ENCODE peak calls at places on chromosomes 12 and 14, in nine cellular contexts. Y, P, H, M, F, Z, A, J and T are unnamed samples.

GRCh38 chr12:116402163-116402939 is 124.9 kb upstream of the MED13L start:
- DNase-seq in P (no peak), A (no peak), J (no peak), M (no peak), H (no peak), Y (no peak), Z (no peak), F (no peak), T (no peak)

GRCh38 chr14:100384819-100385813 is 62.0 kb downstream of the SLC25A47 start:
- DNase-seq in H (peak), P (no peak), A (peak), J (no peak), M (no peak), Y (no peak), F (no peak), Z (no peak), T (peak)

GRCh38 chr14:103279129-103280025 is 54.7 kb upstream of the EIF5 start:
- DNase-seq in J (no peak), Z (no peak), H (no peak), A (no peak), M (no peak), Y (no peak), F (no peak), P (no peak), T (no peak)

GRCh38 chr12:84159245-84159644 is 753.4 kb downstream of the SLC6A15 start:
- DNase-seq in M (no peak), Y (no peak), H (no peak), J (no peak), P (no peak), Z (no peak), F (peak), A (no peak), T (no peak)

GRCh38 chr12:123660328-123660727 is 10.6 kb upstream of the TCTN2 start:
- DNase-seq in M (no peak), P (no peak), J (no peak), H (no peak), Y (no peak), Z (no peak), F (peak), A (no peak), T (peak)

GRCh38 chr12:107992016-107992415 is 137.1 kb upstream of the WSCD2 start:
- DNase-seq in A (no peak), Y (no peak), Z (no peak), P (no peak), J (no peak), H (no peak), F (no peak), M (no peak), T (no peak)

GRCh38 chr14:74495356-74495755 is 1.8 kb downstream of the ISCA2 start:
- DNase-seq in A (no peak), H (no peak), M (no peak), J (no peak), P (no peak), Y (no peak), Z (no peak), F (no peak), T (peak)

GRCh38 chr12:26979733-26980132 is 34.5 kb downstream of the TM7SF3 start:
- DNase-seq in Y (no peak), J (no peak), P (no peak), H (no peak), Z (no peak), A (no peak), F (no peak), M (no peak), T (no peak)

GRCh38 chr12:26995706-26996105 is 18.5 kb downstream of the TM7SF3 start:
- DNase-seq in A (no peak), H (no peak), Z (no peak), J (no peak), F (no peak), P (no peak), M (no peak), Y (no peak), T (no peak)

GRCh38 chr14:52279405-52279804 is 11.9 kb downstream of the PTGDR start:
- DNase-seq in J (no peak), Y (no peak), F (peak), Z (no peak), H (peak), M (no peak), A (no peak), P (no peak), T (peak)

GRCh38 chr12:6603095-6603567 is 4.0 kb downstream of the CHD4 start:
- DNase-seq in J (no peak), P (no peak), A (no peak), M (no peak), F (no peak), Y (no peak), H (no peak), Z (no peak), T (peak)

GRCh38 chr14:68663385-68664076 is 129.3 kb downstream of the ZFP36L1 start:
- DNase-seq in P (no peak), Z (no peak), H (no peak), M (peak), J (no peak), A (no peak), Y (no peak), F (no peak), T (no peak)

GRCh38 chr12:78802593-78802992 is 62.0 kb upstream of the SYT1 start:
- DNase-seq in Y (no peak), Z (no peak), J (no peak), P (no peak), A (no peak), H (no peak), M (no peak), F (no peak), T (peak)

GRCh38 chr14:81517798-81518398 is 15.8 kb downstream of the SEL1L start:
- DNase-seq in M (no peak), P (no peak), H (no peak), J (no peak), Z (no peak), Y (no peak), A (no peak), F (no peak), T (no peak)